ENCODE peak calls at places on chromosomes 6 and 20, in eight cellular contexts. U is psoas muscle, C is endothelial cell of umbilical vein, B is GM20000, I is RWPE1, V is lower lobe of right lung, M is colonic mucosa, S is Panc1. Q is an unnamed sample.

GRCh38 chr20:38139919-38140753 is 24.9 kb downstream of the TGM2 start:
- DNase-seq in U (no peak), C (peak; percentile 54), B (no peak), I (no peak), V (peak; percentile 45), M (peak; percentile 55), S (no peak), Q (peak; percentile 68)

GRCh38 chr6:104789770-104790190 is 69.9 kb downstream of the HACE1 start:
- DNase-seq in U (no peak), C (peak; percentile 52), B (peak; percentile 19), I (peak; percentile 17), V (no peak), M (no peak), S (peak; percentile 22), Q (peak; percentile 53)

GRCh38 chr6:41878961-41879405 is 16.2 kb downstream of the USP49 start:
- DNase-seq in U (no peak), C (no peak), B (no peak), I (no peak), V (no peak), M (no peak), S (no peak), Q (peak; percentile 0)

GRCh38 chr20:42095221-42095620 is 477.0 kb upstream of the CHD6 start:
- DNase-seq in U (no peak), C (no peak), B (no peak), I (no peak), V (no peak), M (no peak), S (no peak), Q (no peak)

GRCh38 chr6:33251390-33252012 is 20.2 kb downstream of the VPS52 start:
- DNase-seq in U (no peak), C (no peak), B (no peak), I (no peak), V (no peak), M (no peak), S (no peak), Q (no peak)

GRCh38 chr6:17957904-17958303 is 29.5 kb downstream of the KIF13A start:
- DNase-seq in U (no peak), C (no peak), B (no peak), I (no peak), V (no peak), M (no peak), S (no peak), Q (no peak)

GRCh38 chr6:165178056-165178455 is 131.3 kb downstream of the C6orf118 start:
- DNase-seq in U (no peak), C (no peak), B (no peak), I (peak; percentile 70), V (no peak), M (no peak), S (no peak), Q (peak; percentile 72)

GRCh38 chr6:154261688-154262397 is 94.8 kb downstream of the IPCEF1 start:
- DNase-seq in U (no peak), C (no peak), B (peak; percentile 27), I (no peak), V (no peak), M (no peak), S (no peak), Q (no peak)

GRCh38 chr6:44216677-44217331 is at the start of gene MYMX:
- DNase-seq in U (no peak), C (no peak), B (peak; percentile 10), I (no peak), V (no peak), M (no peak), S (no peak), Q (no peak)

GRCh38 chr6:89122625-89123024 is 4.8 kb upstream of the SRSF12 start:
- DNase-seq in U (no peak), C (peak; percentile 52), B (peak; percentile 64), I (peak; percentile 36), V (no peak), M (no peak), S (no peak), Q (peak; percentile 48)

GRCh38 chr6:169984181-169985120 is 233.0 kb downstream of the ERMARD start:
- DNase-seq in U (no peak), C (no peak), B (no peak), I (no peak), V (peak; percentile 86), M (no peak), S (no peak), Q (no peak)

GRCh38 chr6:80608881-80609280 is 502.4 kb downstream of the BCKDHB start:
- DNase-seq in U (no peak), C (no peak), B (no peak), I (no peak), V (no peak), M (no peak), S (no peak), Q (peak; percentile 9)

GRCh38 chr6:68343901-68344300 is 291.2 kb upstream of the ADGRB3 start:
- DNase-seq in U (no peak), C (no peak), B (peak; percentile 6), I (peak; percentile 51), V (no peak), M (no peak), S (peak; percentile 22), Q (peak; percentile 70)

DNA sequence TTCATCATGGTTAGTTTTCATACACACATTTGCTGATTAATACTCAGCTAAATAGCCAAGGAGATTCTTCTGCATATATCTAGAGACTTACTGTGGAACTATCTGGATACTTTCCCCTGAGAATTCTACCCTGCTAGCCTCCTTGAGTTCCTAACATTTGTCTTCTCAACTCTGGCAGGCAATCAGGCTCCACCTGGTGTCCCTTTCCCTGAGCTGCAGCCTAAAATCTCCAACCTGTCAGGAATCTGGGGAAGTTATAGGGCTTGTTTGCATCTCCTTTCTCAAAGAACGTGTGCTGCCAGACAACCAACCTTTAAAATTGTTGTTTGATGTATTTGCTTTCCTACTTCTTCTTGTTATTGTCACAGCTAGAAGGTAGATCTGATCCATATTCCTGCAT is 73.4 kb downstream of the FUT9 start:
- DNase-seq in U (no peak), C (no peak), B (no peak), I (no peak), V (no peak), M (no peak), S (peak; percentile 2), Q (peak; percentile 29)
- TF ChIP-seq CTCF in U (no peak), C (no peak), B (no peak), I (no peak), V (no peak), M (no peak), S (peak; percentile 38), Q (peak; percentile 45)

GRCh38 chr20:45154183-45154582 is 20.5 kb upstream of the PI3 start:
- DNase-seq in U (no peak), C (no peak), B (no peak), I (no peak), V (no peak), M (no peak), S (no peak), Q (no peak)
- TF ChIP-seq CTCF in U (no peak), C (no peak), B (no peak), I (no peak), V (peak; percentile 12), M (no peak), S (peak; percentile 19), Q (no peak)

GRCh38 chr6:156359912-156360311 is 417.3 kb upstream of the ARID1B start:
- DNase-seq in U (no peak), C (no peak), B (no peak), I (no peak), V (no peak), M (no peak), S (no peak), Q (no peak)
- TF ChIP-seq CTCF in U (no peak), C (peak; percentile 13), B (no peak), I (no peak), V (no peak), M (no peak), S (peak; percentile 24), Q (peak; percentile 26)

DNA sequence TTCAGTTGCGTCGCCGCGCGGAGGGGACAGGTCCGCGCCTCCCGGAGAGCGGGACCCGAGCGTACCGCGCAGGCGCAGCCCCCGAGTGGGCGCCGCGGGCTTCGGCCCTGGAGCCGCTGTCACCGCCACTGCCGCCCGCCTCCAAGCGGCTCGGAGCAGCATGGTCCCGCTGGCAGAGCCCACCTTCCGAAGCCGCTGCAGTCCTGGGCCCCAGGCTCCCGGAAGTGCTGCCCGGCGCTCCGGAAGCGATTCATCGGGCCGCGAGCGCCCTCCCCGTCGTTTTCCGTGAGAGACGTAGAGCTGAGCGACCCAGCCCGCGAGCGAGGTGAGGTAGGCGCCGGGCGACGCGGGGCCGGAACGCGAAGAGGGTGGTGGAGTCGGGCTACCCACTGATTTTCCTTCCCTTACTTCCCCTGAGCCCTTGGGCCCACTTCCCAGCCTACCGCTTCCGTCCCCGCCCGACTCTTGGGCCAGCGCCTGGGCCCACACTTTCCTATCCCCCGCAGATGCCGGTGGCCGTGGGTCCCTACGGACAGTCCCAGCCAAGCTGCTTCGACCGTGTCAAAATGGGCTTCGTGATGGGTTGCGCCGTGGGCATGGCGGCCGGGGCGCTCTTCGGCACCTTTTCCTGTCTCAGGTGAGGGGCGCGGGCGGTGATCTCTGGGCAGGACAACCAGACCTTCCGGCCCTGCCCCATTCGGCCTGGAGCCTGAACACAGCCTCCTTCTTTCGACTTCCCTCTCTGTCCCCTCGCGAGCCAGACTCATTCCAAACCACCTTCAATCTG is at the start of the genes NFS1 and ROMO1:
- DNase-seq in U (peak; percentile 89), C (peak; percentile 89), B (peak; percentile 93), I (peak; percentile 96), V (peak; percentile 91), M (peak; percentile 88), S (no peak), Q (peak; percentile 85)
- TF ChIP-seq CTCF in U (peak; percentile 16), C (peak; percentile 43), B (no peak), I (no peak), V (peak; percentile 37), M (no peak), S (no peak), Q (no peak)

DNA sequence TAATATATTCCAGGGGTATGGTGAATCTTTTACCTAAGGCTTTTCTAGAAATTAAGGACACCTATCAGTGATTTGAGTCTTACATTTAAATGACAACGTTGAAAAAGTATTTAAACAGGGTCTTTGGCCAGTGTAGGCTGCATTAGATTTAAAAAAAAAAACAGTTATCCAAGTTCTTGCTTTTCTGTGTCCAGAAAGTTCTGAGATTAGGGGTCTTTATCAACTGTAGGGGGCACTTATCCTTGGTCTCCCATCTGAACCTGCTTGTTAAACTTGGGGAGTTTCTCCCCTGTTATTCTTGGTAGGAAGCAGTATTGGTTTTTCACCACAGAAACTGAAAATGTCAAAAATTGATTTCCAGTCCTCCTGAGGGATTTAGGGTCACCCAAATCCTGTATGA is 155.9 kb upstream of the ZNF217 start:
- DNase-seq in U (no peak), C (no peak), B (no peak), I (no peak), V (no peak), M (no peak), S (no peak), Q (no peak)
- TF ChIP-seq CTCF in U (no peak), C (no peak), B (no peak), I (no peak), V (no peak), M (no peak), S (no peak), Q (no peak)

GRCh38 chr6:55531496-55531895 is 47.5 kb downstream of the HMGCLL1 start:
- DNase-seq in U (no peak), C (no peak), B (no peak), I (no peak), V (no peak), M (no peak), S (no peak), Q (no peak)

GRCh38 chr6:55524441-55524840 is 54.6 kb downstream of the HMGCLL1 start:
- DNase-seq in U (no peak), C (no peak), B (no peak), I (no peak), V (no peak), M (no peak), S (no peak), Q (no peak)

GRCh38 chr6:55528624-55529023 is 50.4 kb downstream of the HMGCLL1 start:
- DNase-seq in U (no peak), C (peak; percentile 80), B (peak; percentile 3), I (peak; percentile 1), V (no peak), M (peak; percentile 18), S (peak; percentile 2), Q (peak; percentile 45)
- TF ChIP-seq CTCF in U (no peak), C (peak; percentile 20), B (no peak), I (no peak), V (peak; percentile 14), M (peak; percentile 17), S (peak; percentile 54), Q (peak; percentile 24)

Q was measured in MCF 10A.